ENCODE peak calls at places on chromosomes 3 and 15, in six cellular contexts. Y, K, P, W, V and X are unnamed samples.

GRCh38 chr3:70749122-70749521 is 436.7 kb upstream of the MDFIC2 start:
- DNase-seq in W (no peak), Y (no peak), V (no peak), P (no peak), K (no peak), X (no peak)

GRCh38 chr3:185992801-185993467 is 55.1 kb upstream of the TRA2B start:
- DNase-seq in V (peak; percentile 84), P (no peak), K (no peak), W (peak; percentile 49), Y (no peak), X (no peak)

GRCh38 chr15:43799209-43799944 is 643 bp downstream of the SERINC4 start:
- DNase-seq in Y (no peak), P (peak; percentile 26), W (no peak), K (no peak), V (no peak), X (no peak)

GRCh38 chr3:40871411-40871810 is 327.9 kb upstream of the CTNNB1 start:
- DNase-seq in P (no peak), K (no peak), V (no peak), W (no peak), Y (no peak), X (no peak)

GRCh38 chr3:179071161-179071568 is 444 bp downstream of the ZMAT3 start:
- DNase-seq in P (peak; percentile 44), W (peak; percentile 60), V (no peak), Y (no peak), K (no peak), X (peak; percentile 45)

GRCh38 chr3:46946856-46947544 is 29.5 kb downstream of the CCDC12 start:
- DNase-seq in P (peak; percentile 63), Y (no peak), W (peak; percentile 42), K (no peak), V (no peak), X (peak; percentile 68)

GRCh38 chr3:63731866-63732265 is 79.4 kb downstream of the SNTN start:
- DNase-seq in W (no peak), Y (no peak), V (no peak), K (no peak), P (no peak), X (no peak)

GRCh38 chr3:165346503-165346902 is 150.3 kb upstream of the SLITRK3 start:
- DNase-seq in P (no peak), V (no peak), W (no peak), Y (no peak), K (no peak), X (no peak)

GRCh38 chr3:129058441-129059194 is 2.0 kb upstream of the GP9 start:
- DNase-seq in P (no peak), K (no peak), Y (no peak), V (no peak), W (peak; percentile 44), X (no peak)

GRCh38 chr3:112097378-112097777 is 11.2 kb downstream of the C3orf52 start:
- DNase-seq in K (no peak), V (no peak), P (peak; percentile 16), W (no peak), Y (no peak), X (peak; percentile 54)

GRCh38 chr3:56282341-56282740 is 185.9 kb downstream of the ERC2 start:
- DNase-seq in Y (no peak), K (no peak), P (no peak), V (no peak), W (no peak), X (no peak)

GRCh38 chr15:77064539-77065308 is 6.2 kb downstream of the TSPAN3 start:
- DNase-seq in K (no peak), W (no peak), P (peak; percentile 20), Y (no peak), V (no peak), X (no peak)

GRCh38 chr3:126083913-126084514 is at the start of gene SLC41A3:
- DNase-seq in Y (peak; percentile 93), V (peak; percentile 98), K (peak; percentile 90), W (peak; percentile 90), P (peak; percentile 87), X (peak; percentile 76)
- TF ChIP-seq POLR2A in Y (no peak), V (no peak), K (peak; percentile 53), W (no peak), P (peak; percentile 61), X (peak; percentile 35)

GRCh38 chr3:12966847-12967750 is 106.1 kb downstream of the IQSEC1 start:
- DNase-seq in V (no peak), W (no peak), P (no peak), Y (no peak), K (peak; percentile 52), X (no peak)
- TF ChIP-seq POLR2A in V (no peak), W (no peak), P (peak; percentile 15), Y (peak; percentile 21), K (peak; percentile 49), X (peak; percentile 41)

GRCh38 chr3:150384517-150385212 is 23.4 kb upstream of the TSC22D2 start:
- DNase-seq in Y (peak; percentile 37), V (no peak), P (peak; percentile 81), K (no peak), W (peak; percentile 46), X (no peak)

GRCh38 chr3:150388468-150389418 is 19.4 kb upstream of the TSC22D2 start:
- DNase-seq in K (no peak), W (no peak), Y (no peak), P (no peak), V (no peak), X (no peak)

GRCh38 chr3:150391200-150391599 is 16.9 kb upstream of the TSC22D2 start:
- DNase-seq in P (peak; percentile 38), V (no peak), K (no peak), W (no peak), Y (no peak), X (no peak)

DNA sequence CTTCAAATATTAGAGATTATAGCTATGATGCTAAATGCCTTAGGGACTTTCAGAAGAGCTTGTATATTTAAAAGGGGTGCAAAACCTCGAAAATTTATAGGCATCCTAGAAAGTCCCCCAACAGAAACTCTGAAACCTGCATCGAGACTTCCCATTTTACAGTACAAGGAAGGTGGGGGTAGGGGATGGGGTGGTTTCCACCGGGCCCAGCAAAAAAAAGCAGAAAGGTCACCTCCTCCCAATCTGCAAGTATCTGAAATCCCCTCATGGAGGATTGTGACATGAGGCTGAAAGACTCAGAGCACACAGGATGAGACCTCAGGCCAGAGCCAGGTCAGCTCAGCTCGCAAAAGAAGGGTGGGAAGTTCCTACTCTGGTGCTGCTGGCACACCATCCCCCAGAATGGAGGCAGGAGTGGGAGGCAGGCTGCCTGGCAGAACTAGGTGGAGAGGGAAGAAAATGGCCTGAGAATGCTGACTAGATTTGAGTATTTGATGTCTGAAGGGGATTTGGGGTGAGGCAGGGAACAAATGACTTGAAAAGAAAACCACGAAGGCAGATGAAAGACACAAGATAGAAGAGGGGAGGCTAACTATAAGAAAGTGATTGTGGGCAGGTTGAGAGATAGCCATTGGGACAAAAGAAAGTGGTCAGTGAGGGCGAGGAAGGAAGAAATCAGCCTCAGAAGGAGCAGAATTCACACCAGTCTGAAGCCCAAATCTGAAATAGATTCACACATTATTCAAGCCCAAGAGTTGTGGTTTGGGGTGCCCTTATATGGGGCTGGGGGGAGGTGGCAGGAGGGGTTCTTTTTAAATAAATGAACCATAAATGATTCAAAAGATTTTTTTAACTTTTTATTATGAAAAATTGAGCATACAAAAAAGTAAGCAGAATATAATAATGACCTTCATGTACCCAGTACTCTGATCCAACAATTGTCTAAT is 22.5 kb upstream of the TSC22D2 start:
- DNase-seq in W (no peak), P (no peak), K (no peak), Y (no peak), V (no peak), X (no peak)
- TF ChIP-seq POLR2A in W (no peak), P (no peak), K (no peak), Y (no peak), V (no peak), X (no peak)

GRCh38 chr3:106827515-106828213 is 549.6 kb upstream of the CCDC54 start:
- DNase-seq in K (no peak), V (no peak), Y (no peak), P (no peak), W (no peak), X (no peak)
- TF ChIP-seq POLR2A in K (no peak), V (no peak), Y (no peak), P (no peak), W (no peak), X (no peak)

GRCh38 chr15:66598095-66598815 is 32.5 kb upstream of the LCTL start:
- DNase-seq in P (no peak), K (no peak), V (no peak), Y (no peak), W (no peak), X (no peak)
- TF ChIP-seq POLR2A in P (no peak), K (no peak), V (no peak), Y (no peak), W (no peak), X (no peak)

DNA sequence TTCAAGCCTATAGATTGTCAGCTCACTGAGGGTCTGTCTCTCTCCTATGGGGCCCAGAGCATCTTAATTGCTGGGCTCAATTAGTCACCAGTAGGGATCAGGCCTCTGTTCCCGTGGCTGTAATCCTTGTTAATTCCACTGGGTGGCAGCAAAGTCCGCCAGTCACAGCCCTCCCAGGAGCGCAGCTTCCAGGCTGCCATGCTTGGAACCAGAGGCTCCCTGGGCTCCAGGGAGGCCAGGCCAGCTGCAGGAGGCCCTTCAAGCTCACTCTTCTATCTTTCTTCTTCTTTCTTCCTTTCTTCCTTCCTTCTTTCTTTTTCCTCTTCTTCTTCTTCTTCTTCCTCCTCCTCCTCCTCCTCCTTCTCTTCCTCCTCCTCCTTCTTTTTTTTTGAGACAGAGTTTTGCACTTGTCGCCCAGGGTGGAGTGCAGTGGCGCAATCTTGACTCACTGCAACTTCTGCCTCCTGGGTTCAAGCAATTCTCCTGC is 14.4 kb downstream of the RNU5B-1 start:
- DNase-seq in W (peak; percentile 87), K (peak; percentile 86), Y (peak; percentile 74), P (peak; percentile 86), V (peak; percentile 94), X (peak; percentile 63)
- TF ChIP-seq POLR2A in W (no peak), K (no peak), Y (no peak), P (no peak), V (no peak), X (no peak)

DNA sequence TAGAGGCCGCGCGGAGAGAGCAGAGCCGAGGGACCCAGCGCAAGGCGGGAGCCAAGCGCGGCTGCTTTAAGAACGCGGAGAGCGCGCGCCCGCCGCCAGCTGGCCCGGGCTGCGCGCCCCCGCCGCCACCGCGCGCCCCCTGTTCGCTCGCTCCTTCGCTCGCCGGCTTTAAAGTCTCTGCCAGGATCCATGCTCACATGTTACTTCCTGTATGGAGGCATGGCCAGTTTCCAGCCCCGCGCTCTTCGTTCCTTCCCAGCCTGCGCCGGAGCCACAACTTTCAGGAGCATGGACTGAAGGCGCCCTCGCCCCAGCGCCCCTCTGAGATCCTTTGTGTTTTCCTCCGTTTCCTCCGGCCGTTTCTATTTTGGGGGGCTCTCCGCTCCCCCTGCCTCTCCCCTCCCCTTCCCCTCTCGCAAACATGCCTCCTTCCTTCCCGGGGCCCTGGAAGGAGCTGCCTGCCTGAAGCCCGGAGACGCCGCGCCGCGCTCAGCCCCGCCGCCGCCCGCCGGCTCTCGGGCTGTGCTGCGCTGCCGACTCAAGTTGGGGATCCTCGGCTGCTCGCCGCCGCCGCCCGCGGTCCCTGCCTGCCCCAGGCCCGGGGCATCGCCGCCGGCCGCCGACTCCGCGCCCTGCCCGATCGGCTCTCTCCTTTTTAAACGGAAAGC is at the start of gene PTPRG:
- DNase-seq in Y (peak; percentile 92), K (peak; percentile 95), P (no peak), W (peak; percentile 95), V (peak; percentile 97), X (peak; percentile 76)
- TF ChIP-seq POLR2A in Y (no peak), K (peak; percentile 61), P (no peak), W (peak; percentile 48), V (no peak), X (peak; percentile 73)